ENCODE peak calls at places on chromosomes 5 and 9, in five cellular contexts. A, N, M, F and H are unnamed samples.

GRCh38 chr5:128905225-128906110 is 59.8 kb upstream of the SLC27A6 start:
- DNase-seq in A (no peak), N (peak; percentile 61), M (peak; percentile 20), F (peak; percentile 64), H (peak; percentile 45)

GRCh38 chr5:141811287-141812155 is 66.7 kb downstream of the PCDH1 start:
- DNase-seq in A (peak; percentile 35), N (no peak), M (no peak), F (peak; percentile 38), H (no peak)

GRCh38 chr9:90888941-90889340 is 87.3 kb downstream of the SYK start:
- DNase-seq in A (no peak), N (no peak), M (no peak), F (no peak), H (no peak)

GRCh38 chr9:133140606-133141005 is 19.6 kb upstream of the RALGDS start:
- DNase-seq in A (no peak), N (no peak), M (no peak), F (no peak), H (no peak)

GRCh38 chr5:38555354-38556114 is 912 bp downstream of the LIFR start:
- DNase-seq in A (no peak), N (no peak), M (no peak), F (no peak), H (no peak)

GRCh38 chr5:149761461-149761860 is 31.4 kb downstream of the PPARGC1B start:
- DNase-seq in A (no peak), N (no peak), M (no peak), F (no peak), H (no peak)

GRCh38 chr5:42745856-42746255 is 10.8 kb upstream of the CCDC152 start:
- DNase-seq in A (no peak), N (no peak), M (no peak), F (no peak), H (no peak)

GRCh38 chr5:132226516-132227234 is 978 bp downstream of the P4HA2 start:
- DNase-seq in A (no peak), N (no peak), M (no peak), F (no peak), H (no peak)

GRCh38 chr9:134178781-134179551 is 14.6 kb upstream of the RNU6ATAC start:
- DNase-seq in A (no peak), N (no peak), M (no peak), F (no peak), H (no peak)